ENCODE peak calls at places on chromosomes 2 and 18, in five cellular contexts. One of them, this sample, is unnamed.

GRCh38 chr2:180651596-180651995 is 328.8 kb upstream of the UBE2E3 start:
- DNase-seq in HFFc6: no peak
- DNase-seq in IMR-90: no peak
- DNase-seq in GM10248: no peak
- DNase-seq in HCT116: no peak
- DNase-seq in this sample: no peak

GRCh38 chr18:70387018-70387417 is 98.2 kb downstream of the SOCS6 start:
- DNase-seq in HFFc6: no peak
- DNase-seq in IMR-90: no peak
- DNase-seq in GM10248: no peak
- DNase-seq in HCT116: no peak
- DNase-seq in this sample: no peak

GRCh38 chr18:34028341-34028740 is 196.4 kb downstream of the NOL4 start:
- DNase-seq in HFFc6: no peak
- DNase-seq in IMR-90: no peak
- DNase-seq in GM10248: no peak
- DNase-seq in HCT116: no peak
- DNase-seq in this sample: no peak

GRCh38 chr2:133485868-133486267 is 82.4 kb downstream of the NCKAP5 start:
- DNase-seq in HFFc6: no peak
- DNase-seq in IMR-90: no peak
- DNase-seq in GM10248: no peak
- DNase-seq in HCT116: no peak
- DNase-seq in this sample: no peak

GRCh38 chr2:19739256-19739655 is 162.5 kb downstream of the TTC32 start:
- DNase-seq in HFFc6: no peak
- DNase-seq in IMR-90: peak
- DNase-seq in GM10248: no peak
- DNase-seq in HCT116: no peak
- DNase-seq in this sample: no peak

GRCh38 chr18:46334200-46334553 is 230.0 kb downstream of the HAUS1 start:
- DNase-seq in HFFc6: no peak
- DNase-seq in IMR-90: no peak
- DNase-seq in GM10248: no peak
- DNase-seq in HCT116: no peak
- DNase-seq in this sample: no peak

GRCh38 chr2:223549215-223549614 is 52.9 kb downstream of the SCG2 start:
- DNase-seq in HFFc6: peak
- DNase-seq in IMR-90: peak
- DNase-seq in GM10248: no peak
- DNase-seq in HCT116: peak
- DNase-seq in this sample: no peak

GRCh38 chr18:27803957-27804356 is 373.0 kb downstream of the CDH2 start:
- DNase-seq in HFFc6: peak
- DNase-seq in IMR-90: no peak
- DNase-seq in GM10248: no peak
- DNase-seq in HCT116: no peak
- DNase-seq in this sample: no peak

GRCh38 chr2:16330012-16330411 is 335.6 kb downstream of the CYRIA start:
- DNase-seq in HFFc6: no peak
- DNase-seq in IMR-90: no peak
- DNase-seq in GM10248: no peak
- DNase-seq in HCT116: no peak
- DNase-seq in this sample: no peak

GRCh38 chr2:190535586-190535985 is 1.1 kb upstream of the NEMP2 start:
- DNase-seq in HFFc6: no peak
- DNase-seq in IMR-90: no peak
- DNase-seq in GM10248: no peak
- DNase-seq in HCT116: no peak
- DNase-seq in this sample: no peak

GRCh38 chr2:42135381-42136312 is 33.5 kb upstream of the EML4 start:
- DNase-seq in HFFc6: no peak
- DNase-seq in IMR-90: no peak
- DNase-seq in GM10248: no peak
- DNase-seq in HCT116: no peak
- DNase-seq in this sample: no peak

GRCh38 chr2:189318761-189319160 is 122.5 kb upstream of the WDR75 start:
- DNase-seq in HFFc6: no peak
- DNase-seq in IMR-90: peak
- DNase-seq in GM10248: no peak
- DNase-seq in HCT116: no peak
- DNase-seq in this sample: no peak

GRCh38 chr18:13501896-13502295 is 224.5 kb downstream of the FAM210A start:
- DNase-seq in HFFc6: no peak
- DNase-seq in IMR-90: no peak
- DNase-seq in GM10248: peak
- DNase-seq in HCT116: no peak
- DNase-seq in this sample: no peak

GRCh38 chr18:53944721-53945120 is 279.7 kb downstream of the MBD2 start:
- DNase-seq in HFFc6: no peak
- DNase-seq in IMR-90: no peak
- DNase-seq in GM10248: no peak
- DNase-seq in HCT116: no peak
- DNase-seq in this sample: no peak

GRCh38 chr18:51153659-51154371 is 43.7 kb downstream of the MEX3C start:
- DNase-seq in HFFc6: no peak
- DNase-seq in IMR-90: no peak
- DNase-seq in GM10248: peak
- DNase-seq in HCT116: no peak
- DNase-seq in this sample: no peak

GRCh38 chr2:129717560-129718128 is 261.8 kb upstream of the RAB6C start:
- DNase-seq in HFFc6: no peak
- DNase-seq in IMR-90: no peak
- DNase-seq in GM10248: no peak
- DNase-seq in HCT116: no peak
- DNase-seq in this sample: no peak

GRCh38 chr2:165193178-165193777 is 10.6 kb downstream of the SCN3A start:
- DNase-seq in HFFc6: no peak
- DNase-seq in IMR-90: no peak
- DNase-seq in GM10248: peak
- DNase-seq in HCT116: no peak
- DNase-seq in this sample: no peak

GRCh38 chr2:26693287-26693849 is 846 bp downstream of the KCNK3 start:
- DNase-seq in HFFc6: no peak
- DNase-seq in IMR-90: no peak
- DNase-seq in GM10248: no peak
- DNase-seq in HCT116: no peak
- DNase-seq in this sample: no peak

GRCh38 chr2:216425008-216425780 is 12.9 kb downstream of the SMARCAL1 start:
- DNase-seq in HFFc6: no peak
- DNase-seq in IMR-90: no peak
- DNase-seq in GM10248: no peak
- DNase-seq in HCT116: no peak
- DNase-seq in this sample: no peak

GRCh38 chr2:62074233-62074632 is 121.7 kb upstream of the B3GNT2 start:
- DNase-seq in HFFc6: no peak
- DNase-seq in IMR-90: peak
- DNase-seq in GM10248: no peak
- DNase-seq in HCT116: no peak
- DNase-seq in this sample: no peak

GRCh38 chr2:46364797-46365457 is 67.7 kb downstream of the EPAS1 start:
- DNase-seq in HFFc6: peak
- DNase-seq in IMR-90: peak
- DNase-seq in GM10248: peak
- DNase-seq in HCT116: peak
- DNase-seq in this sample: no peak

DNA sequence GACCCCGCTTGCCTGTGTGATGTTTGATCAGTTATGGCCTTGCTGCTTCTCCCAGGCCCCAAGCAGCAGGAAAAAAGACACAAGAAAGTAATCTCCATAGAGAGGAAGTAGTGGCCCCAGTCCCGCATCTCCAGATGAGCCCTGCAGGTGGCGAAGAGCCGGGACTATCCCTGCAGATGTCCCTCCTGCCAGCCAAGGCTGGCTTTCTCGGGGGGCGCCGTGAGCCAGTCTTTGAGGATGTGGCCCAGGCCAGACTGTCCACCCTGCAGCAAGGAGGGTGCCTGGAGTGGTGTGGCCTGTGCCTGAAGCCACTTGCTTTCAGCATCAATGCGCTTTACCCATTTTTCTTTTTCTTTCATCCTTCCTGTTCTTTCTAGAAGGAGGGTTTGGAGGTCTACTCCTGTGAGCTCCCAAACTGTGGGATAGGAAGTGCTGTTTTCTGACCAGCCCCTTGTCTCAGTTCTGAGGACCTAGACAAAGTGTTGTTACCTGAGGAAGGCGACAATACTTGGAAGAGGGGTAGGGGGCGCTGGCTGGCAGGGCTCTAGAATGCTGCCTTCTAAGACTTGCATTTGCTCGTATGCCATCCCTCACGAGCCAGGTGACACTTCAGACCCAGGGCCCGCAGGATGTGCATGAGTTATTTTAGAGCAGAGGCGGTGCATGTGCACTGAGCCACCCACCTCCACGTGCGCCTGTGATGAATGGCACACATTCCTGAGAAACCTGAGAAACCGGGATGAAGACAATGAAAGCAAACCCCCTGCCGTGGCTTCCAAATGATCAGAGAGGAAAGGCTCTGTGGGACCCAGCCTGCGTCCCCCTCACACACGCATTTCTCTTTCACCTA is 255.8 kb downstream of the FBXO15 start:
- DNase-seq in HFFc6: no peak
- DNase-seq in IMR-90: no peak
- DNase-seq in GM10248: no peak
- DNase-seq in HCT116: no peak
- DNase-seq in this sample: no peak
- TF ChIP-seq CTCF in HFFc6: peak
- TF ChIP-seq CTCF in IMR-90: no peak
- TF ChIP-seq CTCF in GM10248: no peak
- TF ChIP-seq CTCF in HCT116: no peak
- TF ChIP-seq CTCF in this sample: no peak

GRCh38 chr2:226623587-226624368 is 175.8 kb downstream of the IRS1 start:
- DNase-seq in HFFc6: no peak
- DNase-seq in IMR-90: no peak
- DNase-seq in GM10248: no peak
- DNase-seq in HCT116: no peak
- DNase-seq in this sample: no peak

GRCh38 chr2:226618875-226619605 is 180.6 kb downstream of the IRS1 start:
- DNase-seq in HFFc6: peak
- DNase-seq in IMR-90: peak
- DNase-seq in GM10248: no peak
- DNase-seq in HCT116: peak
- DNase-seq in this sample: no peak

GRCh38 chr2:226620176-226620575 is 179.4 kb downstream of the IRS1 start:
- DNase-seq in HFFc6: no peak
- DNase-seq in IMR-90: no peak
- DNase-seq in GM10248: no peak
- DNase-seq in HCT116: no peak
- DNase-seq in this sample: no peak

GRCh38 chr2:226619707-226620106 is 179.9 kb downstream of the IRS1 start:
- DNase-seq in HFFc6: no peak
- DNase-seq in IMR-90: no peak
- DNase-seq in GM10248: no peak
- DNase-seq in HCT116: no peak
- DNase-seq in this sample: no peak

GRCh38 chr2:226622484-226622883 is 177.1 kb downstream of the IRS1 start:
- DNase-seq in HFFc6: no peak
- DNase-seq in IMR-90: no peak
- DNase-seq in GM10248: no peak
- DNase-seq in HCT116: no peak
- DNase-seq in this sample: no peak
- TF ChIP-seq CTCF in HFFc6: peak
- TF ChIP-seq CTCF in IMR-90: no peak
- TF ChIP-seq CTCF in GM10248: no peak
- TF ChIP-seq CTCF in HCT116: peak
- TF ChIP-seq CTCF in this sample: no peak

GRCh38 chr2:49687873-49688272 is 533.6 kb upstream of the FSHR start:
- DNase-seq in HFFc6: no peak
- DNase-seq in IMR-90: no peak
- DNase-seq in GM10248: no peak
- DNase-seq in HCT116: no peak
- DNase-seq in this sample: no peak
- TF ChIP-seq CTCF in HFFc6: peak
- TF ChIP-seq CTCF in IMR-90: peak
- TF ChIP-seq CTCF in GM10248: peak
- TF ChIP-seq CTCF in HCT116: no peak
- TF ChIP-seq CTCF in this sample: no peak

GRCh38 chr2:8661235-8661634 is 20.6 kb upstream of the ID2 start:
- DNase-seq in HFFc6: no peak
- DNase-seq in IMR-90: no peak
- DNase-seq in GM10248: no peak
- DNase-seq in HCT116: no peak
- DNase-seq in this sample: no peak

GRCh38 chr2:8663997-8664396 is 17.9 kb upstream of the ID2 start:
- DNase-seq in HFFc6: no peak
- DNase-seq in IMR-90: no peak
- DNase-seq in GM10248: no peak
- DNase-seq in HCT116: no peak
- DNase-seq in this sample: no peak

GRCh38 chr2:8659735-8660492 is 21.9 kb upstream of the ID2 start:
- DNase-seq in HFFc6: no peak
- DNase-seq in IMR-90: no peak
- DNase-seq in GM10248: no peak
- DNase-seq in HCT116: no peak
- DNase-seq in this sample: no peak

GRCh38 chr2:8661736-8662135 is 20.1 kb upstream of the ID2 start:
- DNase-seq in HFFc6: no peak
- DNase-seq in IMR-90: peak
- DNase-seq in GM10248: no peak
- DNase-seq in HCT116: no peak
- DNase-seq in this sample: no peak

GRCh38 chr2:8662239-8662879 is 19.5 kb upstream of the ID2 start:
- DNase-seq in HFFc6: peak
- DNase-seq in IMR-90: peak
- DNase-seq in GM10248: no peak
- DNase-seq in HCT116: peak
- DNase-seq in this sample: no peak
- TF ChIP-seq CTCF in HFFc6: peak
- TF ChIP-seq CTCF in IMR-90: peak
- TF ChIP-seq CTCF in GM10248: no peak
- TF ChIP-seq CTCF in HCT116: peak
- TF ChIP-seq CTCF in this sample: no peak